ENCODE peak calls at places on chromosomes 5 and 9, in four cellular contexts. Q is mammary epithelial cell, V is cardiac muscle cell, T is tibial artery. G is an unnamed sample. For H3K4me1, the result is how much of the 10 kb centered on the place peaks cover.

GRCh38 chr9:124776952-124777645 is at the start of gene OLFML2A:
- DNase-seq in Q (no peak), V (no peak), T (no peak), G (no peak)

GRCh38 chr5:74185599-74185998 is 454.9 kb downstream of the ENC1 start:
- DNase-seq in Q (no peak), V (no peak), T (no peak), G (no peak)

GRCh38 chr5:14414615-14415515 is 166.7 kb upstream of the OTULINL start:
- DNase-seq in Q (no peak), V (no peak), T (no peak), G (no peak)

GRCh38 chr9:130354806-130355205 is 89.2 kb downstream of the HMCN2 start:
- DNase-seq in Q (no peak), V (no peak), T (no peak), G (no peak)

GRCh38 chr5:118968925-118969375 is 19.4 kb downstream of the DTWD2 start:
- DNase-seq in Q (no peak), V (peak), T (no peak), G (no peak)

GRCh38 chr5:6328173-6328572 is 50.2 kb downstream of the MED10 start:
- DNase-seq in Q (peak), V (peak), T (no peak), G (peak)

GRCh38 chr9:104808030-104808614 is 44.2 kb downstream of the NIPSNAP3B start:
- DNase-seq in Q (peak), V (peak), T (no peak), G (no peak)

GRCh38 chr5:134103397-134103796 is 11.1 kb upstream of the TCF7 start:
- DNase-seq in Q (no peak), V (no peak), T (no peak), G (no peak)

GRCh38 chr9:19375536-19375935 is 4.5 kb downstream of the RPS6 start:
- DNase-seq in Q (no peak), V (no peak), T (no peak), G (no peak)

GRCh38 chr5:96096724-96097123 is 135.1 kb upstream of the ELL2 start:
- DNase-seq in Q (no peak), V (no peak), T (no peak), G (no peak)

GRCh38 chr9:86979686-86980085 is 32.4 kb upstream of the GAS1 start:
- DNase-seq in Q (peak), V (peak), T (no peak), G (peak)

GRCh38 chr9:99105152-99106043 is 485 bp downstream of the TGFBR1 start:
- DNase-seq in Q (peak), V (peak), T (peak), G (peak)

GRCh38 chr9:99109522-99109921 is 4.6 kb downstream of the TGFBR1 start:
- DNase-seq in Q (no peak), V (peak), T (peak), G (no peak)

GRCh38 chr9:99104459-99105151 is at the start of gene TGFBR1:
- DNase-seq in Q (peak), V (peak), T (peak), G (peak)

GRCh38 chr9:99106044-99106375 is 1.1 kb downstream of the TGFBR1 start:
- DNase-seq in Q (no peak), V (no peak), T (no peak), G (no peak)

GRCh38 chr9:99108131-99108530 is 3.2 kb downstream of the TGFBR1 start:
- DNase-seq in Q (no peak), V (no peak), T (no peak), G (no peak)
- H3K27ac ChIP-seq in Q (no peak), V (no peak), T (no peak), G (no peak)

GRCh38 chr9:131530546-131530929 is 525 bp downstream of the UCK1 start:
- DNase-seq in Q (peak), V (peak), T (peak), G (peak)
- TF ChIP-seq CTCF in Q (peak), V (peak), T (peak), G (peak)

GRCh38 chr9:131727184-131727785 is 12.6 kb downstream of the RAPGEF1 start:
- DNase-seq in Q (peak), V (peak), T (peak), G (peak)
- H3K4me1 ChIP-seq in Q (half or more), V (under half), T (under half), G (under half)

DNA sequence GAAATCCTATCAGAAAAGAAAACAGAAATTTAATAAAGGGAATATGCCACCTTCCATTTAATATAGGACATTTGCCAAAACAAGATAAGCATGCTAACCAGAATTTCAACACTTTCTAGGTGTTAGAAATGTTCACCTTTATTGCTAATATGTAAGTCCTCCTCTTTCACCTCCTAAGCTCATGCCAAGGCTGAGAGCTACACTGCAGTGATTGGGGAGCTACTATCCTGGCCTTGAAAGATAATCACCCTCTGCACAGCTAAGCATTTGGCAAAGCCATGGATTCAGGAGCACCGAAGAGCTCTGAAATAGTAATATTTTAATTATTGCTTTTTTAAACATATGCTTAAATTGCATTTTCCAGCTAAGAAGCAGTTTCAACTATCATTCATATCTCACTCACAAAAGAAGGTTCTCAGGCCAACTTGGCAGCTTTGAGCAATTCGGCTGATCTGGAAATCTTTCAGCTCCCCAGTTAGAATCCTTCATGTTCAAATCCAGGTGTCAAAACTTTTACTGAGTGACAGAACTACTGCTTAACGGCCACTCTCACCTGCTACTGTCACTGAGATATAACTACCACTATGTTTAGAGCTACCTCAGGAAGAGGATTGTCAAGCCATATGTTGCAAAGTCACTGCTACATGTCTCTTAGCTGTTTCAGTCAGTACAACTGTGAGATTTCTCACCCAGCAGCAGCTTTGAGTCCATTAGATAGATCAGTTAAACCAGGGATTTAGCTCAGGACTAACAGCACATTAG is 302.0 kb downstream of the NFIB start:
- DNase-seq in Q (no peak), V (no peak), T (no peak), G (no peak)
- H3K27ac ChIP-seq in Q (no peak), V (no peak), T (no peak), G (no peak)

GRCh38 chr5:84450617-84451414 is 66.1 kb upstream of the EDIL3 start:
- DNase-seq in Q (no peak), V (peak), T (no peak), G (no peak)
- TF ChIP-seq CTCF in Q (peak), V (peak), T (peak), G (peak)

GRCh38 chr5:173968154-173968553 is 20.8 kb upstream of the C5orf47 start:
- DNase-seq in Q (no peak), V (no peak), T (no peak), G (no peak)

GRCh38 chr5:173971681-173972080 is 17.3 kb upstream of the C5orf47 start:
- DNase-seq in Q (no peak), V (no peak), T (no peak), G (no peak)

GRCh38 chr5:173970878-173971650 is 17.9 kb upstream of the C5orf47 start:
- DNase-seq in Q (no peak), V (no peak), T (no peak), G (no peak)

GRCh38 chr5:173972844-173973613 is 15.9 kb upstream of the C5orf47 start:
- DNase-seq in Q (peak), V (peak), T (peak), G (no peak)

GRCh38 chr5:173969167-173970049 is 19.6 kb upstream of the C5orf47 start:
- DNase-seq in Q (no peak), V (peak), T (no peak), G (no peak)
- H3K4me1 ChIP-seq in Q (under half), V (under half), T (under half), G (under half)

GRCh38 chr5:79020861-79021561 is 35.9 kb upstream of the ARSB start:
- DNase-seq in Q (peak), V (peak), T (peak), G (peak)
- H3K27ac ChIP-seq in Q (no peak), V (no peak), T (no peak), G (no peak)